ENCODE peak calls at places on chromosome 9, in four cellular contexts. N is K562, V is AG04450, M is HCT116. T is an unnamed sample.

GRCh38 chr9:87469833-87470465 is 27.7 kb upstream of the DAPK1 start:
- DNase-seq in N (peak; percentile 39), V (no peak), M (no peak), T (no peak)

GRCh38 chr9:125701351-125701750 is 5.7 kb downstream of the MAPKAP1 start:
- DNase-seq in N (no peak), V (no peak), M (no peak), T (no peak)

GRCh38 chr9:124784503-124784902 is 7.6 kb downstream of the OLFML2A start:
- DNase-seq in N (no peak), V (no peak), M (no peak), T (no peak)

GRCh38 chr9:95268681-95269080 is 48.8 kb downstream of the FANCC start:
- DNase-seq in N (peak; percentile 45), V (no peak), M (peak; percentile 10), T (no peak)

GRCh38 chr9:120369608-120370220 is 210.3 kb downstream of the CDK5RAP2 start:
- DNase-seq in N (no peak), V (no peak), M (no peak), T (no peak)

GRCh38 chr9:22514866-22515265 is 68.2 kb downstream of the DMRTA1 start:
- DNase-seq in N (no peak), V (no peak), M (no peak), T (no peak)

GRCh38 chr9:110141118-110141797 is 66.7 kb downstream of the C9orf152 start:
- DNase-seq in N (no peak), V (peak; percentile 88), M (no peak), T (no peak)

GRCh38 chr9:72442212-72442607 is 77.2 kb upstream of the ZFAND5 start:
- DNase-seq in N (no peak), V (peak; percentile 56), M (peak; percentile 50), T (no peak)

GRCh38 chr9:136831720-136832104 is 10.6 kb upstream of the AJM1 start:
- DNase-seq in N (no peak), V (no peak), M (no peak), T (no peak)

GRCh38 chr9:127390243-127390535 is 6.8 kb upstream of the SLC2A8 start:
- DNase-seq in N (no peak), V (no peak), M (no peak), T (no peak)

GRCh38 chr9:120974921-120975320 is 48.3 kb upstream of the TRAF1 start:
- DNase-seq in N (no peak), V (no peak), M (no peak), T (no peak)

GRCh38 chr9:89677696-89678393 is 73.0 kb downstream of the GADD45G start:
- DNase-seq in N (no peak), V (no peak), M (no peak), T (no peak)

GRCh38 chr9:122426723-122427122 is 51.0 kb downstream of the OR1J1 start:
- DNase-seq in N (no peak), V (no peak), M (no peak), T (no peak)

GRCh38 chr9:116269250-116269649 is 115.7 kb downstream of the PAPPA start:
- DNase-seq in N (no peak), V (no peak), M (no peak), T (no peak)

GRCh38 chr9:80222466-80223169 is 650.9 kb downstream of the TLE4 start:
- DNase-seq in N (no peak), V (no peak), M (no peak), T (no peak)

GRCh38 chr9:126615251-126615790 is 1.6 kb downstream of the LMX1B start:
- DNase-seq in N (no peak), V (no peak), M (no peak), T (no peak)

GRCh38 chr9:121862973-121863372 is 211.5 kb downstream of the DAB2IP start:
- DNase-seq in N (no peak), V (no peak), M (no peak), T (no peak)

GRCh38 chr9:101566904-101567724 is 27.7 kb downstream of the PPP3R2 start:
- DNase-seq in N (peak; percentile 64), V (no peak), M (peak; percentile 22), T (no peak)

GRCh38 chr9:3331801-3332200 is 194.0 kb downstream of the RFX3 start:
- DNase-seq in N (peak; percentile 12), V (no peak), M (peak; percentile 18), T (no peak)

GRCh38 chr9:115944166-115944948 is 209.2 kb upstream of the PAPPA start:
- DNase-seq in N (no peak), V (peak; percentile 99), M (no peak), T (no peak)

GRCh38 chr9:5593904-5594303 is 35.0 kb upstream of the RIC1 start:
- DNase-seq in N (no peak), V (no peak), M (no peak), T (no peak)
- H3K27ac ChIP-seq in N (no peak overlapping the region), V (no peak overlapping the region), M (no peak overlapping the region), T (no peak overlapping the region)

GRCh38 chr9:97740848-97741821 is 44.0 kb upstream of the XPA start:
- DNase-seq in N (peak; percentile 46), V (no peak), M (no peak), T (no peak)
- H3K27me3 ChIP-seq in N (peaks cover 52% of the 10 kb centered on the region), V (peaks cover 22% of the 10 kb centered on the region), M (no peaks in the 10 kb centered on the region), T (peaks cover 53% of the 10 kb centered on the region)

DNA sequence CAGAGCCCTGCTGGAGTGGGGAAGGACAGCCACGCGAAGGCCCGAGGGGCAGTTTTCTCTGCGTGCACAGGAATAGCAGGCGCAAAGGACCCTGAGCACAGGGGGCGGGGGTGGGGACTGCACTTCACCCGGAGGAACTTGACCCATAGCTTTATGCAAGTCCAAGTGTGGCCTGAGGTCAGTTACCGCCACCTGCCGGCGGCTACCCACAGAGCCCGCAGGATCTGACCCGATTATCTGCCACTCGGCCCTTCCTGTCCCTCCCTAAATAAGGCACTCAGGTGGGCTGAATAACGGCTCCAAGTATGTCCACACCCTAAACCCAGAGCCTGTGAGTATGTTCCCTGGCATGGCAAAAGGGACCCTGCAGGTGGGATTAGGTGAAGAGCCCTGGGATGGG is 65.4 kb upstream of the FCN1 start:
- DNase-seq in N (peak; percentile 34), V (no peak), M (no peak), T (no peak)
- TF ChIP-seq CTCF in N (peak; percentile 60), V (peak; percentile 18), M (peak; percentile 43), T (no peak)

GRCh38 chr9:35729101-35729500 is 2.9 kb downstream of the TLN1 start:
- DNase-seq in N (no peak), V (no peak), M (no peak), T (no peak)
- H3K27ac ChIP-seq in N (peak overlapping the region; percentile 97), V (peak overlapping the region; percentile 80), M (no peak overlapping the region), T (no peak overlapping the region)

DNA sequence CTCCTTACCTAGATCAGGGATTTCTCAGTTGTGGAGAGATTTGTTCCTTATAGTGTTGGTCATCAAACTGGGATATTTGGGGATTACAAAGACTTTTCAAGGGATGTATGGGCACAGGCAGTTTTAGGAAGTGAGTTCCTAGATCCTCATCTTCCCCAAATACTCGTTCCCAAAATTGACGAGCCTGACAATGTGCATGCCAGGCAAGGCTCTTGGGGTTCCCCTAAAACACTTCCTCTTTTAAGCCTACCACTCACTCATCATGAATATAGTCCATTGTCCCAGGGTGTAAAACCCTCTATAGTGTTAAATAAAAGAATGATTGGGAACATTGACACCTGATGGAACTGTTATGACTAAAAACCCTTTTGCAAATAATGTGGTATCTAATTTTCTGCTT is 26.4 kb downstream of the PDCD1LG2 start:
- DNase-seq in N (no peak), V (no peak), M (no peak), T (no peak)
- H3K27me3 ChIP-seq in N (no peaks in the 10 kb centered on the region), V (no peaks in the 10 kb centered on the region), M (no peaks in the 10 kb centered on the region), T (no peaks in the 10 kb centered on the region)